ENCODE peak calls at places on chromosomes 7 and 10, in five cellular contexts. D is fibroblast of villous mesenchyme, U is GM10248, Z is foreskin fibroblast, Q is AG04449. P is an unnamed sample.

GRCh38 chr10:4353964-4354363 is 472.0 kb upstream of the AKR1E2 start:
- DNase-seq in U (no peak), Z (peak), D (peak), Q (no peak), P (no peak)

GRCh38 chr10:103241262-103242011 is 4.2 kb upstream of the RPEL1 start:
- DNase-seq in Z (peak), U (no peak), D (peak), Q (no peak), P (no peak)

GRCh38 chr10:44618910-44619309 is 234.0 kb upstream of the CXCL12 start:
- DNase-seq in Z (no peak), Q (no peak), U (no peak), D (peak), P (no peak)

GRCh38 chr7:128871050-128871449 is 8.4 kb downstream of the ATP6V1F start:
- DNase-seq in Z (no peak), Q (no peak), D (no peak), U (no peak), P (no peak)

GRCh38 chr7:41855798-41856197 is 152.9 kb upstream of the INHBA start:
- DNase-seq in Q (no peak), D (no peak), Z (peak), U (no peak), P (no peak)

GRCh38 chr7:37336259-37336658 is 112.4 kb downstream of the ELMO1 start:
- DNase-seq in Q (no peak), D (no peak), U (peak), Z (no peak), P (no peak)

GRCh38 chr10:35781643-35782035 is 139.5 kb upstream of the FZD8 start:
- DNase-seq in Z (peak), U (no peak), Q (no peak), D (no peak), P (no peak)

GRCh38 chr7:26284995-26285632 is 6.5 kb upstream of the SNX10 start:
- DNase-seq in Z (no peak), Q (no peak), U (no peak), D (peak), P (no peak)

GRCh38 chr7:17991866-17992648 is 35.6 kb downstream of the PRPS1L1 start:
- DNase-seq in Q (no peak), Z (peak), D (no peak), U (no peak), P (no peak)

GRCh38 chr7:94223375-94224084 is 171.2 kb upstream of the COL1A2 start:
- DNase-seq in D (peak), Z (peak), U (no peak), Q (no peak), P (no peak)

GRCh38 chr7:131546583-131547111 is 9.8 kb downstream of the PODXL start:
- DNase-seq in D (no peak), Z (no peak), Q (no peak), U (peak), P (no peak)

GRCh38 chr7:70420263-70420662 is 711.7 kb upstream of the GALNT17 start:
- DNase-seq in Z (no peak), U (no peak), Q (no peak), D (no peak), P (no peak)

GRCh38 chr10:92222603-92223275 is 68.1 kb downstream of the CPEB3 start:
- DNase-seq in D (peak), Z (peak), Q (no peak), U (no peak), P (no peak)

GRCh38 chr7:86939197-86939814 is 120.1 kb downstream of the ELAPOR2 start:
- DNase-seq in D (peak), Z (peak), U (no peak), Q (no peak), P (no peak)

GRCh38 chr7:93307131-93307660 is 75.0 kb downstream of the VPS50 start:
- DNase-seq in U (no peak), Z (peak), D (peak), Q (no peak), P (no peak)

GRCh38 chr10:4512557-4513286 is 313.3 kb upstream of the AKR1E2 start:
- DNase-seq in Z (peak), D (peak), U (no peak), Q (no peak), P (no peak)

GRCh38 chr7:36360244-36360643 is 29.4 kb upstream of the ANLN start:
- DNase-seq in U (no peak), D (no peak), Q (no peak), Z (no peak), P (no peak)

GRCh38 chr7:148708026-148708685 is 9.5 kb downstream of the CUL1 start:
- DNase-seq in Z (no peak), D (peak), U (no peak), Q (no peak), P (no peak)

GRCh38 chr10:79230563-79231249 is 116.6 kb upstream of the PPIF start:
- DNase-seq in Q (no peak), U (no peak), D (no peak), Z (no peak), P (no peak)

GRCh38 chr10:35716776-35717175 is 74.7 kb upstream of the FZD8 start:
- DNase-seq in Z (no peak), U (no peak), Q (no peak), D (no peak), P (no peak)

GRCh38 chr10:11472158-11472753 is 139.2 kb downstream of the USP6NL start:
- DNase-seq in U (peak), Q (no peak), Z (peak), D (peak), P (peak)

GRCh38 chr10:24554036-24554435 is 169.7 kb downstream of the ARHGAP21 start:
- DNase-seq in D (no peak), U (no peak), Q (no peak), Z (no peak), P (no peak)

GRCh38 chr7:121604627-121605296 is 208.7 kb upstream of the FAM3C start:
- DNase-seq in Q (no peak), Z (peak), D (peak), U (no peak), P (no peak)

GRCh38 chr10:14601872-14602725 is 172.6 kb downstream of the FAM107B start:
- DNase-seq in Z (peak), Q (peak), U (peak), D (peak), P (peak)

GRCh38 chr10:110169586-110169985 is 37.8 kb upstream of the MXI1 start:
- DNase-seq in Q (no peak), D (no peak), U (no peak), Z (no peak), P (no peak)

GRCh38 chr7:95550546-95550945 is 45.8 kb downstream of the PDK4 start:
- DNase-seq in Q (no peak), D (no peak), Z (peak), U (no peak), P (no peak)

GRCh38 chr7:123588376-123588775 is 13.2 kb upstream of the ASB15 start:
- DNase-seq in Z (no peak), D (no peak), U (no peak), Q (no peak), P (no peak)

GRCh38 chr10:121753726-121754476 is 155.7 kb upstream of the FGFR2 start:
- DNase-seq in D (peak), Z (peak), Q (peak), U (peak), P (no peak)

GRCh38 chr7:131745645-131746248 is 189.3 kb upstream of the PODXL start:
- DNase-seq in Q (no peak), U (no peak), D (peak), Z (peak), P (no peak)

GRCh38 chr7:24555184-24555583 is 18.1 kb upstream of the PALS2 start:
- DNase-seq in Z (no peak), U (no peak), D (no peak), Q (no peak), P (no peak)

GRCh38 chr10:35335133-35335532 is 1.2 kb upstream of the CCNY start:
- DNase-seq in U (no peak), Q (no peak), Z (peak), D (no peak), P (no peak)

GRCh38 chr7:96640054-96640453 is 69.6 kb downstream of the SEM1 start:
- DNase-seq in Z (no peak), U (no peak), D (no peak), Q (no peak), P (no peak)

DNA sequence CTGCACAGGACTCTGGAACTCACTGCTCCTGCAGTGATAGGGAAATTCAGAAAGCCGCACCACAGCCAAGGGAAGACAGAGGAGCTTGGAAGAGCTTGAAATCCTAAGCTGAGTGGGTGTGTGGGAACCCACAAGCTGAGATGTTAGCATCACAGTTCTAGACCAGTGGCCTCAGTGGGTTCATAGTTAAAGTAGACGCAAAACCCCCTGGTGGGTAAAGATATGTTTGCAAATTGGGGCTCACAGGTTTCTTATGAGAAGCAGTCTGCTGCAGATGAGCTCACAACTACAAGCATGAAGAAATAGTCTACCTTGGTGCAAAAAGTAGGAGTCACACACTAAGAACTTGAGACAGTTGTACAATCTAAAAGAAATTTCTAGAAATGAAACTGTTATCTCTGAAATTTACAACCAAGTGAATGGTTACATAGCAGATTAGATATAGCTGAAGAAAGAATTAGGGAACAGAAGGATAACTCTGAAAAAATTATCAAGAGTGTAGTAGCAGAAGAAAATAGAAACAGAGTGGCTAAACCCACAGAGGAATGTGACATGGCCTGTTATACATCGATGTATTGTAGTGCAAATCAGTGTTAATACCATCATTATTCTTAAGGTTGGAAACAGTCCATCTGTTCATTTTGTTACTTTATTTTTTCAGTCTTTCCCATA is 77.2 kb downstream of the DYNC2I1 start:
- DNase-seq in Q (no peak), D (no peak), U (no peak), Z (no peak), P (no peak)
- TF ChIP-seq CTCF in Q (no peak), D (peak), U (no peak), Z (no peak), P (no peak)

GRCh38 chr7:4815609-4816418 is 40.4 kb downstream of the AP5Z1 start:
- DNase-seq in Z (no peak), D (no peak), U (no peak), Q (no peak), P (no peak)
- TF ChIP-seq CTCF in Z (no peak), D (no peak), U (peak), Q (no peak), P (no peak)

GRCh38 chr10:52952391-52953079 is 180.0 kb upstream of the MBL2 start:
- DNase-seq in Z (no peak), D (peak), Q (no peak), U (no peak), P (no peak)

GRCh38 chr10:52951819-52952218 is 179.2 kb upstream of the MBL2 start:
- DNase-seq in Q (no peak), U (peak), Z (no peak), D (peak), P (no peak)

GRCh38 chr10:52950578-52950977 is 178.0 kb upstream of the MBL2 start:
- DNase-seq in U (no peak), Z (no peak), Q (no peak), D (no peak), P (no peak)

GRCh38 chr10:52954407-52954806 is 181.8 kb upstream of the MBL2 start:
- DNase-seq in Z (no peak), D (no peak), U (no peak), Q (no peak), P (no peak)

DNA sequence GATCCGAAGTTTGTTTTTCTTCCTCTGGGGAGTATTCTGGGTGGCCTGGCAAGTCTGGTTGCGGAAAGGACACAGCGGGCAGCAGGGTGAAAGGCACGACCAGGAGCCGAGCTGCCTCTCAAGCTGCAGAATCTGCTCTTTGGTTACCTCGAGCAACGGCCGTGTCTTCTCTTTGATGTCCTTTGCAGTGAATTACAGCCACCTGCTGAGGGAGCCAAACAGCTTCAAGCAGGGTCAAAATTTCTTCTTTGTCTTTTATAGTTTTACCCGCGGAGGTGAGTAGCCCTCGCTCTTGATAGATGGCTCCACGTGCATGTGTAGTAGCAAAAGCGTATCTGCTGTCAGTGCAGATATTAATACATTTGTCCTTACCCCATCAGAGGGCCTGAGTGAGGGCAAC is 177.3 kb upstream of the MBL2 start:
- DNase-seq in Q (no peak), D (no peak), U (no peak), Z (no peak), P (no peak)
- TF ChIP-seq CTCF in Q (no peak), D (no peak), U (peak), Z (no peak), P (no peak)

GRCh38 chr7:51309361-51310130 is 7.1 kb downstream of the COBL start:
- DNase-seq in Z (no peak), D (no peak), U (no peak), Q (no peak), P (no peak)
- TF ChIP-seq CTCF in Z (no peak), D (no peak), U (no peak), Q (no peak), P (no peak)

DNA sequence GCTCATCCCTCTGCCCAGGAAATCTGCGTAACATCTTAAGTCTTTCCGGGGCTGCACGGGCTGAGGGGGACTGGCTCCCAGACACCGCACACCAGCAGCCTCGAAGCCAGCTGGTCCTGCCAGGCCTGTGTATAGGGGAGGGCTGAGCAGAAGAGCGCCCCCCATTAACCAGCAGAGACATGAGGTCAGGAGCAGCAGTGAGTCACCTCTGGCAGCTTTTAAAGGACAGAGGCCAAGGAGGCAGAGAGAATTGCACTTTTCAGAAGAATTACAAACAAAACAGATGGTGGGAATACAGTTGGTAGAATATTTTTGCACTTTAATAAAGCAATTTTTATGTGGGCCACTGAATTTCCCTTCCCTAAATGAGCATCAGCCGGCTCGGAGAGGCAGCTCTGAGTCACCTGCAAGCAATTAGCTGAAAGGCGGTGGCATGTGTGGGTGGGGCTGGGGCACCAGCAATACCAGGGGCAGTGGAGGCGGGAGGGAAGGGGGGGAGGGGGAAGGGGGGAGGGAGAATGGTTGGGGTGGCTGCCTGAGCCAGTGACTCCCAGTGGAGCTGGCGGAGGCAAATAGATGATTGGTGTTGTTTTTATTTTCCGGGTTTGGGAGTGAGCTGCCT is 39.1 kb downstream of the GOLGA7B start:
- DNase-seq in D (peak), U (no peak), Q (no peak), Z (peak), P (no peak)
- TF ChIP-seq CTCF in D (no peak), U (no peak), Q (no peak), Z (no peak), P (no peak)

GRCh38 chr7:77467453-77467852 is 51.3 kb upstream of the GSAP start:
- DNase-seq in U (no peak), Q (no peak), D (peak), Z (no peak), P (no peak)
- TF ChIP-seq CTCF in U (no peak), Q (no peak), D (no peak), Z (no peak), P (no peak)

DNA sequence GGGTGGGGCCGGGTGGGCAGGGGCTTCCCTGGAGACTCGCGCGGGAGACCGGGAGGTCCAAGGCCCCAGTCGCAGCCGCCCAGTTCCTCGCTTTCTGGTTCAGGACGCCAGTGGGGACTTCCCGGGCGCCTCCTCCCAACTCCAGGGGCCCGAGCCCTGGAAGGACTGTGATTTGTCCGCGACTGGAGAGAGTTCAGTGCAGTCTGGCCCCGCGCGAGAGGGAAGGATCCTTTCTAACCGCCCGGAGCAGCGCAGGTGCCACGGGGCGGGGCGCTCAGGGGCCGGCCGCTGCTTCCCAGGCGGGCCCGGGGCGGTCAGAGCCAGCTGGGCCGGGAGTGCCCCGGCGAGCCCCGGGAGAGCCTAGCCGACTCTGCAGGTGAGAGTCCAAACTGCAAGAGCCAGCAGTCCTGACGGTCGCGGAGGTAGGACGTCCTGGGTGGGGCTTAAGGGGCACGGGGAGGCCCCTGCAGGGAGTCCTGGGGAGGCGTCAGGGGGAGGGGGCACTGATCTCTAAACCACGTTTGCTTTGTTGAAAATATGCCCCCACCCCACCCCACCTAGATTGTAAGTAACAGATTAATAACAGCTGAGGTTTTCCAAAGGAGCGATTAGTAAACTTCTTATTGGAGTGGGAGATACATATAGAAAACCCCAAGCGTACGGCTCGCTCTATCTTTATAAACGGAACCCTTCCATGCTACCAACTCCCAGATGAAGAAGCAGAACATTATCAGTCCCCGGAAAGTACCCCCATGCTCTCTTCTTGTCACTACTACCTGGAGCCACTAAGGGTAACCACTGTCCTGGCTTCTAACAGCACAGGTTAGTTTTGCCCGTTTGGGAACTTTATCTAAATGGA is 8.2 kb downstream of the NKX2-3 start:
- DNase-seq in U (no peak), Q (no peak), Z (no peak), D (no peak), P (no peak)
- TF ChIP-seq CTCF in U (no peak), Q (no peak), Z (no peak), D (no peak), P (no peak)

P was measured in CD8-positive, alpha-beta T cell.